ENCODE peak calls at places on chromosome 3, in seven cellular contexts. Z is H9, T is neuronal stem cell, U is H1, H is IMR-90, I is mesenchymal stem cell, X is mesendoderm. D is an unnamed sample.

GRCh38 chr3:55524565-55525244 is 37.6 kb upstream of the WNT5A start:
- DNase-seq in Z (no peak), T (no peak), U (no peak), H (peak; percentile 58), I (no peak), X (no peak), D (peak; percentile 73)

GRCh38 chr3:1207904-1208303 is 115.1 kb downstream of the CNTN6 start:
- DNase-seq in Z (no peak), T (no peak), U (no peak), H (no peak), I (peak; percentile 17), X (no peak), D (no peak)

GRCh38 chr3:32996755-32997091 is 45.3 kb downstream of the CCR4 start:
- DNase-seq in Z (no peak), T (no peak), U (no peak), H (no peak), I (no peak), X (peak; percentile 29), D (no peak)

GRCh38 chr3:155846119-155846518 is 8.1 kb downstream of the SLC33A1 start:
- DNase-seq in Z (no peak), T (no peak), U (no peak), H (no peak), I (no peak), X (no peak), D (no peak)

GRCh38 chr3:32930161-32930560 is 21.3 kb upstream of the CCR4 start:
- DNase-seq in Z (no peak), T (no peak), U (no peak), H (no peak), I (no peak), X (no peak), D (no peak)

GRCh38 chr3:78516937-78517336 is 1250.9 kb downstream of the ROBO1 start:
- DNase-seq in Z (no peak), T (no peak), U (no peak), H (no peak), I (no peak), X (no peak), D (no peak)

GRCh38 chr3:37641556-37641955 is 220.1 kb upstream of the CTDSPL start:
- DNase-seq in Z (no peak), T (no peak), U (no peak), H (no peak), I (no peak), X (no peak), D (no peak)

GRCh38 chr3:188571531-188572115 is 417.7 kb downstream of the LPP start:
- DNase-seq in Z (no peak), T (no peak), U (no peak), H (no peak), I (no peak), X (no peak), D (no peak)

GRCh38 chr3:157087398-157088132 is 72.4 kb downstream of the CCNL1 start:
- DNase-seq in Z (no peak), T (no peak), U (no peak), H (no peak), I (no peak), X (no peak), D (no peak)

GRCh38 chr3:22986958-22987357 is 216.2 kb upstream of the UBE2E2 start:
- DNase-seq in Z (no peak), T (no peak), U (no peak), H (no peak), I (no peak), X (no peak), D (no peak)

GRCh38 chr3:56694852-56695563 is 11.9 kb upstream of the TASOR start:
- DNase-seq in Z (no peak), T (no peak), U (no peak), H (no peak), I (no peak), X (no peak), D (no peak)

GRCh38 chr3:119937229-119937628 is 155.3 kb downstream of the NR1I2 start:
- DNase-seq in Z (no peak), T (no peak), U (no peak), H (peak; percentile 10), I (peak; percentile 20), X (peak; percentile 14), D (no peak)

GRCh38 chr3:14847613-14848541 is 29.1 kb downstream of the FGD5 start:
- DNase-seq in Z (peak; percentile 88), T (no peak), U (peak; percentile 66), H (no peak), I (no peak), X (peak; percentile 95), D (no peak)

GRCh38 chr3:83513677-83514076 is 1445.1 kb upstream of the CADM2 start:
- DNase-seq in Z (no peak), T (no peak), U (no peak), H (no peak), I (no peak), X (peak; percentile 2), D (no peak)

GRCh38 chr3:49668861-49669260 is 5.3 kb upstream of the APEH start:
- DNase-seq in Z (no peak), T (no peak), U (no peak), H (peak; percentile 34), I (peak; percentile 9), X (no peak), D (peak; percentile 20)

GRCh38 chr3:185896565-185896964 is 41.2 kb downstream of the TRA2B start:
- DNase-seq in Z (no peak), T (no peak), U (no peak), H (no peak), I (no peak), X (no peak), D (peak; percentile 95)

GRCh38 chr3:38648659-38649499 is 608 bp downstream of the SCN5A start:
- DNase-seq in Z (peak; percentile 36), T (no peak), U (peak; percentile 49), H (no peak), I (no peak), X (no peak), D (no peak)
- H3K79me1 ChIP-seq in Z (no peaks in the 10 kb centered on the region), T (no peaks in the 10 kb centered on the region), U (peaks cover 8% of the 10 kb centered on the region), H (no peaks in the 10 kb centered on the region), I (no peaks in the 10 kb centered on the region), X (no peaks in the 10 kb centered on the region), D (no peaks in the 10 kb centered on the region)

DNA sequence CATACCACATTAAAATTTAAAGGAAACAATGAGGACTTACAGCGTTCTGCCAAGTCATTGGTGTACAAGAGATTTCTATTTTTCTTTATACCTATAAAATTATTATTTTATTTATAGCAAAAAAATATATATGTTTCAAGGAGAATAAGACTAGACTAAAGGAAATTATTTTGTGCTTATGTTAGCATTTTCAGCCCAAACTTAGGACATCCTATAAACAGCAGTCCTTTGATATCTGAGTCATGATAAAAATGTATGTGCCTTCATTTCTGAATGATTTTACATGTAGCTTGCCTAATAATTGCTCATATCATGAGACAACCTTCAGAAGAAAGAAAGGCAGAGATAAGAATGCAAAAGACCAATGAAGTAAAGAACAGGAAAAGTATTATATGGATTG is 16.7 kb upstream of the CPA3 start:
- DNase-seq in Z (no peak), T (no peak), U (no peak), H (no peak), I (no peak), X (no peak), D (no peak)
- H3K79me1 ChIP-seq in Z (no peaks in the 10 kb centered on the region), T (no peaks in the 10 kb centered on the region), U (no peaks in the 10 kb centered on the region), H (no peaks in the 10 kb centered on the region), I (no peaks in the 10 kb centered on the region), X (no peaks in the 10 kb centered on the region), D (no peaks in the 10 kb centered on the region)

DNA sequence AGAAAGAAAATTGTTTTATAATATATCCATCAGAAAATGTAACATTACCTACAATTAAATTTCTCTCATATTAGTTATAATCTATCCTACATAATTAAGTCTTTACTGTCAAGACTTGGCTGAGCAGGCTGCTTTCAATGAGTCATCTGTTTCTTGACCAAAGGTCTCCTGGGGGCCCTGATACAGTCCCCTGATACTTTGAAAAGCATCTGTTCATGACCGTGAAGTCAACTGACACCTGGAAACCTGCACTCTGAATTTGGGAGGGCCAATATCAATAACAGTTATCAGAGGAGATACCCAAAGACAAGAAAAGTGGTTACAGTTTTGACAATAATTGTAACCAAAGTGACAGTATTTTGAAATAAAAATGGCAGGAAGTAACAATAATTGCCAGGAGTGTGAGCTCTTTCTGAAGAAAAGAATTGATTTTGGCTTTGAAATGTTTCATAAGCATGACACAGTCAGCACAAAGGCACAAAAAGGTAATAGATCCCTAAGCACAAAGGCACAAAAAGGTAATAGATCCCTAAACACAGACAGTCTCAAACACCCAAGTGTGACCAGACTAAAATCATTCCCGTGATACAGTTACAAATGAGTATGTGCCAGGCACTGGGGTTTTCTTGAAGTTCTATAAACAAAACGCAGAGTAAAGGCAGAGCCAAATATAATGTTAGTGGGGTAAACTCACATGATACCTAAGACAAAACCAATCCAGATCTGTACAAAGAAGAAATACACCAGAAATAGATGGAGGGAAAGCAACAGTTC is 260.7 kb downstream of the PLOD2 start:
- DNase-seq in Z (no peak), T (no peak), U (no peak), H (no peak), I (no peak), X (no peak), D (no peak)
- H3K79me1 ChIP-seq in Z (no peaks in the 10 kb centered on the region), T (no peaks in the 10 kb centered on the region), U (no peaks in the 10 kb centered on the region), H (no peaks in the 10 kb centered on the region), I (no peaks in the 10 kb centered on the region), X (no peaks in the 10 kb centered on the region), D (no peaks in the 10 kb centered on the region)

DNA sequence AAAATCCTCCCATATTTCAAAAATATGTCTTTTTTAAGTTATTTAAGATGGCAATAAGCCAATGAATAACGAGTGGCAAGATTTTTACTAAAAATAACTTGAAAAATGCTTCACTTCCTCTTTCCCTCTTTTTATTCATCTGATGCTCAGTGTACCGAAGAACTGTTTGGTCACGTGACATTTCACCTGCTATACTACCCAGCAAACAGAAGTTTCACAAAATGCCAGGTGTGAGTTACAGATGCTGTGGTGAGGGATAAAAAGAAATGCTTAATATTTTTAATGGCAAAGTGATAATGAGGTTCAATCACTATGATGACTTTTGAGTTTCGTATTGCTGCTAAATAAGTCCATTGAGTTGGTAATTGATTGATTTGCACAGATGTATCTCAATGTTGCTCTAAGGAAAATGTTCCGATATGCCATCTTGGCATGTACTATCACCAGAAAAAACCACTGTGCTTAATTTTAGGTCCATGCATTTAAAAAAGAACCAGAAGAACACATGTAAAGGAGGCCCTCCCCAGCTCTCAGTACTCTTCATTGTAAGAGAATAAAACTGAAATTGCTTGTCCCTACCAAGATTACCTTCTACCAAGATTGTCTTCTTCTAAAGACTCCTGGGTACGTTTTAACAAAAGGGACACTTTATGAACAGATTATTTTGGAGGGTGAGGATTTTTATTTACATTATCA is 26.0 kb upstream of the SEC62 start:
- DNase-seq in Z (no peak), T (no peak), U (no peak), H (no peak), I (no peak), X (no peak), D (no peak)
- H3K79me1 ChIP-seq in Z (no peaks in the 10 kb centered on the region), T (no peaks in the 10 kb centered on the region), U (no peaks in the 10 kb centered on the region), H (no peaks in the 10 kb centered on the region), I (no peaks in the 10 kb centered on the region), X (no peaks in the 10 kb centered on the region), D (no peaks in the 10 kb centered on the region)

GRCh38 chr3:191329654-191330308 is 545 bp downstream of the UTS2B start:
- DNase-seq in Z (peak; percentile 50), T (peak; percentile 47), U (peak; percentile 52), H (peak; percentile 71), I (peak; percentile 80), X (peak; percentile 84), D (peak; percentile 20)
- H3K79me1 ChIP-seq in Z (no peaks in the 10 kb centered on the region), T (no peaks in the 10 kb centered on the region), U (no peaks in the 10 kb centered on the region), H (peaks cover 6% of the 10 kb centered on the region), I (no peaks in the 10 kb centered on the region), X (peaks cover 1% of the 10 kb centered on the region), D (peaks cover 12% of the 10 kb centered on the region)

DNA sequence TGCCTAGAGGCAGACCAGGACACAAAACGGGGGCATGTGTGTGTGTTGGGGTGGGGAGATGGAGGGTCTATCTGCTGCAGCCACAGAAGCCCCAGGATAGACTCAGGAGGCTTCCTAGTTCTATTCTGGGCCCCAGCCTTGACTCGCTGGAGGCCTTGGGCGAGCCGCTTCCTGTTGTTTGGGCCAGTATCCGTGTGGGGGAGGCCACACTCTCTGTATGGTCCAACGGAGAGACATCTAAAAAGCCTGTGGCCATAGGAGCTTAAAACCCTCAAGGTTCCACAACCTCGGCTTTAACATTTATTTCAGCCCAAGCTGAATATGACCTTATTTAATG is 32.8 kb downstream of the POC1A start:
- DNase-seq in Z (no peak), T (no peak), U (no peak), H (no peak), I (no peak), X (no peak), D (no peak)
- H3K79me1 ChIP-seq in Z (no peaks in the 10 kb centered on the region), T (no peaks in the 10 kb centered on the region), U (no peaks in the 10 kb centered on the region), H (no peaks in the 10 kb centered on the region), I (peaks cover 5% of the 10 kb centered on the region), X (no peaks in the 10 kb centered on the region), D (no peaks in the 10 kb centered on the region)

D was measured in trophoblast cell.